ENCODE peak calls at places on chromosomes 3 and 15, in seven cellular contexts. One of them, this sample, is unnamed.
A peak's percentile ranks its signal among the peaks of the same experiment; 100 is the strongest.

GRCh38 chr3:24639640-24640329 is 145.1 kb upstream of the THRB start:
- DNase-seq in iris pigment epithelial cell: no peak
- DNase-seq in ELR: no peak
- DNase-seq in SW480: no peak
- DNase-seq in ovary: no peak
- DNase-seq in bronchial epithelial cell: no peak
- DNase-seq in Right ventricle myocardium inferior: no peak
- DNase-seq in this sample: no peak

GRCh38 chr15:33309602-33310276 is 1.0 kb upstream of the RYR3 start:
- DNase-seq in ovary: no peak
- DNase-seq in bronchial epithelial cell: peak; percentile 30
- DNase-seq in SW480: no peak
- DNase-seq in Right ventricle myocardium inferior: no peak
- DNase-seq in iris pigment epithelial cell: peak; percentile 7
- DNase-seq in ELR: peak; percentile 10
- DNase-seq in this sample: peak; percentile 31

GRCh38 chr3:26353052-26353451 is 269.5 kb upstream of the LRRC3B start:
- DNase-seq in ELR: no peak
- DNase-seq in iris pigment epithelial cell: peak; percentile 0
- DNase-seq in Right ventricle myocardium inferior: no peak
- DNase-seq in SW480: no peak
- DNase-seq in ovary: no peak
- DNase-seq in bronchial epithelial cell: peak; percentile 3
- DNase-seq in this sample: no peak

GRCh38 chr3:66933233-66933632 is 64.9 kb upstream of the KBTBD8 start:
- DNase-seq in ovary: no peak
- DNase-seq in bronchial epithelial cell: no peak
- DNase-seq in SW480: no peak
- DNase-seq in ELR: no peak
- DNase-seq in iris pigment epithelial cell: no peak
- DNase-seq in Right ventricle myocardium inferior: no peak
- DNase-seq in this sample: no peak

GRCh38 chr3:32304510-32304909 is 66.0 kb downstream of the CMTM8 start:
- DNase-seq in SW480: no peak
- DNase-seq in ovary: no peak
- DNase-seq in bronchial epithelial cell: no peak
- DNase-seq in iris pigment epithelial cell: no peak
- DNase-seq in Right ventricle myocardium inferior: no peak
- DNase-seq in ELR: no peak
- DNase-seq in this sample: no peak

GRCh38 chr3:171315101-171315500 is 145.1 kb downstream of the TNIK start:
- DNase-seq in iris pigment epithelial cell: no peak
- DNase-seq in ovary: no peak
- DNase-seq in bronchial epithelial cell: no peak
- DNase-seq in Right ventricle myocardium inferior: no peak
- DNase-seq in ELR: no peak
- DNase-seq in SW480: no peak
- DNase-seq in this sample: no peak

GRCh38 chr3:169624533-169624972 is 39.0 kb downstream of the MECOM start:
- DNase-seq in ovary: no peak
- DNase-seq in SW480: no peak
- DNase-seq in iris pigment epithelial cell: no peak
- DNase-seq in bronchial epithelial cell: no peak
- DNase-seq in ELR: no peak
- DNase-seq in Right ventricle myocardium inferior: no peak
- DNase-seq in this sample: no peak

GRCh38 chr15:90266061-90266431 is 574 bp downstream of the NGRN start:
- DNase-seq in Right ventricle myocardium inferior: no peak
- DNase-seq in ovary: peak; percentile 28
- DNase-seq in SW480: no peak
- DNase-seq in iris pigment epithelial cell: peak; percentile 29
- DNase-seq in bronchial epithelial cell: peak; percentile 46
- DNase-seq in ELR: peak; percentile 66
- DNase-seq in this sample: no peak

GRCh38 chr3:54577313-54577712 is 350.5 kb downstream of the LRTM1 start:
- DNase-seq in SW480: no peak
- DNase-seq in Right ventricle myocardium inferior: no peak
- DNase-seq in ELR: no peak
- DNase-seq in iris pigment epithelial cell: no peak
- DNase-seq in ovary: no peak
- DNase-seq in bronchial epithelial cell: no peak
- DNase-seq in this sample: no peak

GRCh38 chr3:169545606-169546005 is 117.9 kb downstream of the MECOM start:
- DNase-seq in ELR: no peak
- DNase-seq in ovary: no peak
- DNase-seq in SW480: no peak
- DNase-seq in Right ventricle myocardium inferior: no peak
- DNase-seq in bronchial epithelial cell: peak; percentile 50
- DNase-seq in iris pigment epithelial cell: no peak
- DNase-seq in this sample: peak; percentile 30

GRCh38 chr3:184568591-184568917 is 7.0 kb downstream of the EPHB3 start:
- DNase-seq in ELR: no peak
- DNase-seq in SW480: no peak
- DNase-seq in iris pigment epithelial cell: no peak
- DNase-seq in Right ventricle myocardium inferior: no peak
- DNase-seq in ovary: no peak
- DNase-seq in bronchial epithelial cell: no peak
- DNase-seq in this sample: no peak

GRCh38 chr3:108588616-108589015 is 622 bp downstream of the CIP2A start:
- DNase-seq in iris pigment epithelial cell: peak; percentile 28
- DNase-seq in ELR: no peak
- DNase-seq in bronchial epithelial cell: peak; percentile 17
- DNase-seq in ovary: no peak
- DNase-seq in SW480: peak; percentile 6
- DNase-seq in Right ventricle myocardium inferior: no peak
- DNase-seq in this sample: no peak

GRCh38 chr3:55487376-55488241 is 503 bp upstream of the WNT5A start:
- DNase-seq in Right ventricle myocardium inferior: peak; percentile 67
- DNase-seq in SW480: peak; percentile 67
- DNase-seq in ELR: peak; percentile 76
- DNase-seq in iris pigment epithelial cell: peak; percentile 86
- DNase-seq in ovary: peak; percentile 58
- DNase-seq in bronchial epithelial cell: no peak
- DNase-seq in this sample: peak; percentile 53

GRCh38 chr15:87686308-87686707 is 570.2 kb downstream of the NTRK3 start:
- DNase-seq in bronchial epithelial cell: no peak
- DNase-seq in ovary: no peak
- DNase-seq in Right ventricle myocardium inferior: no peak
- DNase-seq in ELR: no peak
- DNase-seq in iris pigment epithelial cell: no peak
- DNase-seq in SW480: no peak
- DNase-seq in this sample: no peak

GRCh38 chr3:40877651-40878463 is 321.4 kb upstream of the CTNNB1 start:
- DNase-seq in ELR: no peak
- DNase-seq in Right ventricle myocardium inferior: peak; percentile 78
- DNase-seq in iris pigment epithelial cell: peak; percentile 47
- DNase-seq in bronchial epithelial cell: peak; percentile 15
- DNase-seq in ovary: peak; percentile 64
- DNase-seq in SW480: peak; percentile 35
- DNase-seq in this sample: peak; percentile 11

GRCh38 chr3:53616330-53616729 is 121.9 kb downstream of the CACNA1D start:
- DNase-seq in bronchial epithelial cell: no peak
- DNase-seq in SW480: no peak
- DNase-seq in ELR: no peak
- DNase-seq in ovary: no peak
- DNase-seq in Right ventricle myocardium inferior: no peak
- DNase-seq in iris pigment epithelial cell: no peak
- DNase-seq in this sample: no peak

GRCh38 chr3:3069723-3070122 is 40.5 kb downstream of the IL5RA start:
- DNase-seq in bronchial epithelial cell: peak; percentile 71
- DNase-seq in SW480: no peak
- DNase-seq in iris pigment epithelial cell: no peak
- DNase-seq in Right ventricle myocardium inferior: no peak
- DNase-seq in ELR: no peak
- DNase-seq in ovary: no peak
- DNase-seq in this sample: no peak

This sample was measured in HT1080.